ENCODE peak calls at places on chromosomes 5 and 9, in four cellular contexts. S is CD8-positive, alpha-beta memory T cell; G is A549; P is psoas muscle. F is an unnamed sample.

GRCh38 chr5:171405615-171406014 is 13.8 kb upstream of the FGF18 start:
- DNase-seq in P (no peak), S (no peak), G (no peak), F (no peak)

GRCh38 chr5:3512291-3512690 is 83.3 kb upstream of the IRX1 start:
- DNase-seq in P (no peak), S (no peak), G (no peak), F (no peak)

GRCh38 chr5:143024227-143024920 is 254.2 kb downstream of the ARHGAP26 start:
- DNase-seq in G (no peak), S (no peak), P (no peak), F (no peak)

GRCh38 chr5:120958877-120959485 is 494.9 kb downstream of the PRR16 start:
- DNase-seq in G (no peak), P (no peak), S (no peak), F (no peak)

GRCh38 chr5:74325866-74326265 is 314.7 kb downstream of the ENC1 start:
- DNase-seq in G (no peak), S (no peak), P (no peak), F (peak; percentile 69)

GRCh38 chr9:85949591-85950335 is 8.8 kb downstream of the NAA35 start:
- DNase-seq in S (no peak), P (no peak), G (no peak), F (no peak)

GRCh38 chr5:54186912-54187445 is 123.4 kb downstream of the ARL15 start:
- DNase-seq in P (no peak), G (no peak), S (no peak), F (no peak)

GRCh38 chr5:111935022-111935421 is 178.0 kb upstream of the NREP start:
- DNase-seq in G (no peak), P (no peak), S (no peak), F (no peak)

GRCh38 chr9:38027714-38028113 is 41.3 kb downstream of the SHB start:
- DNase-seq in S (no peak), P (no peak), G (no peak), F (no peak)

DNA sequence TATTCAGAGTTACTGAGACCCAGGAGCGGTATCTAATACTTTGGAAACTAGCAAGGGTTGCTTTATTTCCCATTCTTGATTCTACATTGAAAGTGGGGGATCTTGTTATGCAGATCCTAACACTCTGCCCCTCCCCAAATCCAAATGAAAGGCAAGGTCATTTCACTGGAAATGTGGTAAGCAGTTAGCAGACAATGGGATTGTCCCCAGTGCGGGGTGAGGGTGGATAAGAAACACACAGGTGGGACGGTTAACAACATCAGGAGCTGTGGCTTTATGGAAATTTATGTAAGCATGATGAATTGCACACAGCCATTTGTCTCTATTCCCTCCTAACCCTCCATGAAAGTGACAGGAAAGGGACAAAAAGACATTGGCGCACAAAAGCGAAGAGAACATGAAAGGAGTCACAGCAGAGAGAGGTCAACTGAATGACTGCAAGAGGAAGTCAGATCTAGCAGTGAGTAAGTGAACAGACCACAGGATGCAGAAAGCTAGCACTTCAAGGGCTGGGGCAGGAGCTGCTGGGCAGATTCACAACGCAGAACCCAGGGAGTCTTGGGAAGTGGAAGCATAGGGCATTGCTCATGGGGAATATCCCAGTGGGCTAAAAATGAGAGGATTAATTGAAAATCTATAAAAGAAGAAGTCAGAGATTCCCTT is 184.4 kb downstream of the HSD17B3 start:
- DNase-seq in S (no peak), G (no peak), P (no peak), F (no peak)
- H3K27ac ChIP-seq in S (no peak overlapping the region), G (peak overlapping the region; percentile 62), P (no peak overlapping the region), F (no peak overlapping the region)

DNA sequence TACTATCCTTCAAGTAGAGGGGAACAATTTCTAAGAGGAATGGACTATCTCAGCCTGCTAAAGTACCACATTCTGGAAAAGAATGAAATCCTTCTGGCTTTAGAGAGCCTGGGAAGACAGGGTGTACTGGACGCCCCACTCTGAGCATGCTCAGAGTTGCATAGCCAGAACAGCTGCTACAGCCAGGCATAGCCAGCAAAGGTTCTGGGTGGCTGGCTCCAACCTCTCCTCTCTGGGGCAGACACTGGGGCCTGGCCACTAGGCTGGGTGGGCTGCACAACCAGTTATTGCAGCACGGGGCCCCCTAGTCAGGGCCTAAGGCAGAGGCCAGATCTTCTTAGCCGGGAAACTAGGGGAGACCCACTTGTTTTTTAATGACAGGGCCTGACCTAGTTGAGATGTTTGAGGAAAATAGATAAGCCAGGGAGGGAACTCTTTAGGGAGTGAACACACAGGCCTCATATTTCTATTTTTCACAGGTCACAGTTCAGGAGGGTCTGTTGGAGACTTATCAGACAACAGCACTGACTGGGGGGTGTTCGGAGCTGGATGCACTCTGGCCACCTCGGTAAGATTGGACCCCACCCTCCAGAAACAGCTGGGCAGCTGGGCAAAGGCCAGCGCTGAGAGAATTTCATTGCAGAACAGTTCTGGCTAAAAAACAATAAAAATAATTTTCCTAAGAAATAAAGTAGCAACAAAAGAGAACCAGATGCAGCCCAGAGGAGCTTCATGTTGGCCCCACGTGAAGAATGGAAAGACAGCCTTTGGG is 142.9 kb downstream of the LPAR1 start:
- DNase-seq in G (no peak), S (no peak), P (peak; percentile 85), F (no peak)
- H3K27ac ChIP-seq in G (peak overlapping the region; percentile 45), S (no peak overlapping the region), P (peak overlapping the region; percentile 23), F (no peak overlapping the region)

GRCh38 chr5:8676731-8677130 is 807.8 kb downstream of the MTRR start:
- DNase-seq in S (no peak), P (no peak), G (no peak), F (no peak)
- H3K27ac ChIP-seq in S (no peak overlapping the region), P (no peak overlapping the region), G (no peak overlapping the region), F (no peak overlapping the region)

GRCh38 chr5:173789031-173789920 is 98.9 kb upstream of the CPEB4 start:
- DNase-seq in G (no peak), S (no peak), P (no peak), F (no peak)
- H3K27ac ChIP-seq in G (peak overlapping the region; percentile 67), S (no peak overlapping the region), P (no peak overlapping the region), F (no peak overlapping the region)

DNA sequence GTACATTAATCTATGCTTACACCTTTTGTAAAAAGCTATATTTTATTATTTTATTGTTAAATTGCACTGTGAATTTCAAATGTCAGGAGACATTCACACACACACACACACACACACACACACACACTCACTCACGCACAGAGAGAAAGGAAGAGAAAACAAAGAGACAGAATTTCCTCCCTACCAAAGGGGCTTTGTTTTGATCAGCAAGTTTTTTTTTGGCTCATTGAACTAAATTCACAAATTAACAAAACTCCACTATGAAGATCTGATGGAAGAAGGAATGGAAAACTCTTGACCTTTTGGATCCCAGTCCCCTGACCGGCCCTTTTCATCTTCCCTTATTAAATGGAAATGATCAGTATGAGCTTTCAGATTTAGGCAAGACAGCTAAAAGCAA is 161.2 kb downstream of the PDE4D start:
- DNase-seq in G (no peak), P (no peak), S (no peak), F (no peak)
- H3K27ac ChIP-seq in G (no peak overlapping the region), P (no peak overlapping the region), S (no peak overlapping the region), F (no peak overlapping the region)

F was measured in epithelial cell of prostate.